ENCODE peak calls at places on chromosomes 13 and 19, in five cellular contexts. M, H, A, R and X are unnamed samples.

GRCh38 chr13:46146898-46147297 is 35.1 kb downstream of the LCP1 start:
- DNase-seq in M (no peak), H (no peak), A (peak; percentile 41), R (no peak), X (no peak)

GRCh38 chr13:83009987-83010386 is 872.3 kb downstream of the SLITRK1 start:
- DNase-seq in M (no peak), H (no peak), A (no peak), R (no peak), X (no peak)

GRCh38 chr19:11035441-11036377 is 53.6 kb upstream of the LDLR start:
- DNase-seq in M (peak; percentile 99), H (peak; percentile 94), A (peak; percentile 90), R (peak; percentile 94), X (peak; percentile 44)

GRCh38 chr13:26616126-26616525 is 58.6 kb downstream of the WASF3 start:
- DNase-seq in M (peak; percentile 45), H (no peak), A (no peak), R (no peak), X (no peak)

GRCh38 chr13:97165527-97166425 is 56.4 kb upstream of the MBNL2 start:
- DNase-seq in M (peak; percentile 22), H (peak; percentile 47), A (no peak), R (no peak), X (no peak)

GRCh38 chr13:64753606-64754005 is 2476.5 kb downstream of the PCDH9 start:
- DNase-seq in M (no peak), H (no peak), A (no peak), R (no peak), X (no peak)

GRCh38 chr13:71864981-71865857 is 1.8 kb downstream of the DACH1 start:
- DNase-seq in M (no peak), H (no peak), A (peak; percentile 68), R (peak; percentile 15), X (no peak)

GRCh38 chr13:84616864-84617263 is 734.6 kb upstream of the SLITRK1 start:
- DNase-seq in M (no peak), H (no peak), A (no peak), R (no peak), X (no peak)

GRCh38 chr19:47124937-47125668 is 5.5 kb upstream of the SAE1 start:
- DNase-seq in M (peak; percentile 86), H (peak; percentile 75), A (peak; percentile 83), R (peak; percentile 27), X (no peak)

GRCh38 chr13:33172400-33172799 is 113.2 kb downstream of the STARD13 start:
- DNase-seq in M (no peak), H (no peak), A (no peak), R (no peak), X (no peak)

GRCh38 chr13:48808689-48809088 is 155.0 kb downstream of the CYSLTR2 start:
- DNase-seq in M (no peak), H (no peak), A (no peak), R (no peak), X (no peak)

GRCh38 chr13:36332986-36333385 is 13.2 kb downstream of the SPART start:
- DNase-seq in M (peak; percentile 33), H (no peak), A (no peak), R (no peak), X (no peak)

GRCh38 chr19:34436716-34437115 is 8.5 kb downstream of the UBA2 start:
- DNase-seq in M (no peak), H (no peak), A (no peak), R (no peak), X (no peak)

GRCh38 chr13:52808842-52809219 is 39.6 kb downstream of the PCDH8 start:
- DNase-seq in M (no peak), H (no peak), A (no peak), R (no peak), X (no peak)

GRCh38 chr19:47615714-47616113 is 6.8 kb downstream of the BICRA start:
- DNase-seq in M (no peak), H (peak; percentile 12), A (no peak), R (no peak), X (no peak)

GRCh38 chr13:25916119-25916518 is 135.7 kb downstream of the SHISA2 start:
- DNase-seq in M (no peak), H (no peak), A (no peak), R (no peak), X (no peak)

GRCh38 chr19:16200038-16200775 is 2.5 kb downstream of the AP1M1 start:
- DNase-seq in M (no peak), H (no peak), A (no peak), R (no peak), X (no peak)

GRCh38 chr13:52454459-52454824 is 836 bp upstream of the CKAP2 start:
- DNase-seq in M (peak; percentile 11), H (no peak), A (peak; percentile 32), R (no peak), X (no peak)

GRCh38 chr13:72652681-72653080 is 74.7 kb downstream of the MZT1 start:
- DNase-seq in M (peak; percentile 59), H (no peak), A (no peak), R (no peak), X (no peak)

GRCh38 chr13:30698023-30698422 is 37.3 kb upstream of the ALOX5AP start:
- DNase-seq in M (no peak), H (no peak), A (no peak), R (no peak), X (no peak)

GRCh38 chr13:106536244-106537034 is 977 bp upstream of the EFNB2 start:
- DNase-seq in M (peak; percentile 85), H (peak; percentile 70), A (peak; percentile 98), R (peak; percentile 90), X (peak; percentile 28)

GRCh38 chr19:47414469-47414868 is 4.9 kb downstream of the MEIS3 start:
- DNase-seq in M (peak; percentile 57), H (no peak), A (peak; percentile 39), R (no peak), X (no peak)

GRCh38 chr13:38888309-38888708 is 102.3 kb downstream of the STOML3 start:
- DNase-seq in M (peak; percentile 16), H (no peak), A (no peak), R (no peak), X (no peak)

GRCh38 chr13:47121092-47121763 is 224.4 kb upstream of the HTR2A start:
- DNase-seq in M (peak; percentile 60), H (no peak), A (no peak), R (no peak), X (no peak)

GRCh38 chr19:49684251-49684982 is 5.0 kb upstream of the ADM5 start:
- DNase-seq in M (peak; percentile 35), H (no peak), A (peak; percentile 42), R (no peak), X (no peak)

GRCh38 chr19:46840157-46840942 is 10.3 kb downstream of the AP2S1 start:
- DNase-seq in M (peak; percentile 51), H (peak; percentile 64), A (peak; percentile 91), R (peak; percentile 57), X (no peak)

GRCh38 chr19:36245210-36246005 is 30.5 kb downstream of the ZNF146 start:
- DNase-seq in M (no peak), H (no peak), A (peak; percentile 87), R (no peak), X (no peak)

GRCh38 chr13:70203661-70204229 is 95.5 kb upstream of the KLHL1 start:
- DNase-seq in M (peak; percentile 26), H (no peak), A (peak; percentile 23), R (no peak), X (no peak)

GRCh38 chr13:102854675-102855074 is 8.8 kb downstream of the ERCC5 start:
- DNase-seq in M (no peak), H (no peak), A (no peak), R (no peak), X (no peak)

GRCh38 chr19:43651758-43652545 is 12.3 kb upstream of the CADM4 start:
- DNase-seq in M (peak; percentile 59), H (peak; percentile 49), A (peak; percentile 75), R (peak; percentile 77), X (no peak)

GRCh38 chr13:25973085-25973484 is 78.7 kb downstream of the SHISA2 start:
- DNase-seq in M (no peak), H (no peak), A (peak; percentile 58), R (no peak), X (no peak)

GRCh38 chr19:3123956-3124355 is 11.9 kb upstream of the GNA15 start:
- DNase-seq in M (no peak), H (no peak), A (no peak), R (no peak), X (no peak)

GRCh38 chr13:21949818-21950429 is 279.1 kb downstream of the FGF9 start:
- DNase-seq in M (no peak), H (no peak), A (no peak), R (no peak), X (no peak)

GRCh38 chr13:27854606-27855005 is 62.3 kb downstream of the GSX1 start:
- DNase-seq in M (no peak), H (no peak), A (no peak), R (no peak), X (no peak)
- H3K27me3 ChIP-seq in M (peaks cover 65% of the 10 kb centered on the region), H (no peaks in the 10 kb centered on the region), A (peaks cover 89% of the 10 kb centered on the region), R (no peaks in the 10 kb centered on the region), X (no peaks in the 10 kb centered on the region)

DNA sequence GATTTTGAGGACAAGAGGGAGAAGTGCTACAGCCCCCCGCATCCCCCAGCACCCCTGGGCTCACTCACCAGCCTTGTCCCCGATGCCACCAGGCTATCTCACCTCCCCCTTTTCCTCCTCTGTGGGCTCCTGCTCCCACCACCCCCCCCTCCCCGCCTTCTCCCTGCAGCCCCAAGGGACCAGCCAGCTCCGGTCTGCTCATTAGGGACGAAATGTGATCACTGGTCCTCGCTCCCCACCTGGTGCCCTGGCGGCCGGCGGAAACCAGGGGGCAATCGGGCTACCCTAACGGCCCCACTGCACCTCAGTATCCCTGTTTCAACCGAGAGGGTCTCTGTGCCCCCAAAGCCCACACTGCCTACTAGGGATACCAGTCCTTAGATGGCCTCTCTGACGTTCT is 2.7 kb downstream of the GPR4 start:
- DNase-seq in M (no peak), H (peak; percentile 17), A (peak; percentile 34), R (no peak), X (no peak)
- H3K27ac ChIP-seq in M (no peak overlapping the region), H (no peak overlapping the region), A (no peak overlapping the region), R (no peak overlapping the region), X (peak overlapping the region; percentile 63)

DNA sequence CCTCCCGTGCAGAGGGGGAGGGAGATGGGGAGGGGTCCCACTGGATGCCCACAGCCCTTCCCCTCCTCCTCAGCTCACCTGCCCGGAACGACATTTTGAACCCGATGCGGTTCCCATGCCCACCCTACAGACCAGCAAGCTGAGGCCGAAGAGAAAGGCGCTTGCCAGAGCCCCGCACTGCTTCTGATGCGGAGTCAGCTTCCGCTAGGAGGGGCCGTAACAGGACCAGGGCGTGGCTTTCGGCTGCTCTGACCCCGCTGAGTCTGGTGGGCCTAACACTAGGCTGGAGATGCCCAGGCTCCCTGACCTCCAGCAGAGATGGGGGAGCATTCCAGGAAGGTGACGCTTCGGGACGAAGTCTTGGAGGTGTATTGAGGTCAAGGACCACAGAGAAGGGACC is 6.7 kb downstream of the ONECUT3 start:
- DNase-seq in M (no peak), H (no peak), A (peak; percentile 59), R (no peak), X (no peak)
- H3K27me3 ChIP-seq in M (peaks cover 20% of the 10 kb centered on the region), H (peaks cover 3% of the 10 kb centered on the region), A (peaks cover 100% of the 10 kb centered on the region), R (no peaks in the 10 kb centered on the region), X (peaks cover 100% of the 10 kb centered on the region)

GRCh38 chr19:50821622-50822021 is 2.0 kb downstream of the KLK1 start:
- DNase-seq in M (no peak), H (no peak), A (no peak), R (peak; percentile 33), X (no peak)

GRCh38 chr19:50822661-50823208 is 852 bp downstream of the KLK1 start:
- DNase-seq in M (no peak), H (no peak), A (no peak), R (no peak), X (no peak)

GRCh38 chr19:50821248-50821612 is 2.4 kb downstream of the KLK1 start:
- DNase-seq in M (no peak), H (no peak), A (no peak), R (no peak), X (no peak)

GRCh38 chr19:50820549-50821247 is 2.9 kb downstream of the KLK1 start:
- DNase-seq in M (no peak), H (no peak), A (no peak), R (peak; percentile 90), X (no peak)

GRCh38 chr19:50823389-50824042 is at the start of gene KLK1:
- DNase-seq in M (no peak), H (no peak), A (no peak), R (peak; percentile 88), X (no peak)
- H3K27ac ChIP-seq in M (no peak within 1 kb of the TSS), H (no peak within 1 kb of the TSS), A (no peak within 1 kb of the TSS), R (peak within 1 kb of the TSS; percentile 78), X (no peak within 1 kb of the TSS)